ENCODE peak calls at places on chromosomes 1 and 21, in four cellular contexts. One of them, this sample, is unnamed.

GRCh38 chr1:23215751-23216449 is 1.4 kb downstream of the HTR1D start:
- DNase-seq in neuronal stem cell: no peak
- DNase-seq in IMR-90: no peak
- DNase-seq in H9: peak
- DNase-seq in this sample: no peak

GRCh38 chr1:1540817-1541628 is 599 bp upstream of the TMEM240 start:
- DNase-seq in neuronal stem cell: peak
- DNase-seq in IMR-90: no peak
- DNase-seq in H9: no peak
- DNase-seq in this sample: no peak

GRCh38 chr1:221093903-221094865 is 214.9 kb downstream of the HLX start:
- DNase-seq in neuronal stem cell: no peak
- DNase-seq in H9: no peak
- DNase-seq in IMR-90: no peak
- DNase-seq in this sample: peak

GRCh38 chr1:167533851-167534300 is 15.5 kb upstream of the CD247 start:
- DNase-seq in neuronal stem cell: peak
- DNase-seq in H9: peak
- DNase-seq in IMR-90: peak
- DNase-seq in this sample: peak

GRCh38 chr1:197924516-197925123 is 7.4 kb downstream of the LHX9 start:
- DNase-seq in IMR-90: peak
- DNase-seq in H9: no peak
- DNase-seq in neuronal stem cell: peak
- DNase-seq in this sample: peak

GRCh38 chr1:212247179-212247721 is 38.0 kb upstream of the PPP2R5A start:
- DNase-seq in H9: no peak
- DNase-seq in IMR-90: peak
- DNase-seq in neuronal stem cell: no peak
- DNase-seq in this sample: peak

GRCh38 chr1:151510020-151510405 is 1.2 kb upstream of the CGN start:
- DNase-seq in neuronal stem cell: no peak
- DNase-seq in H9: peak
- DNase-seq in IMR-90: no peak
- DNase-seq in this sample: no peak

GRCh38 chr1:204828352-204828850 is 42.3 kb upstream of the NFASC start:
- DNase-seq in neuronal stem cell: peak
- DNase-seq in H9: peak
- DNase-seq in IMR-90: no peak
- DNase-seq in this sample: peak

GRCh38 chr1:228090613-228091081 is 8.1 kb downstream of the ARF1 start:
- DNase-seq in H9: no peak
- DNase-seq in IMR-90: peak
- DNase-seq in neuronal stem cell: no peak
- DNase-seq in this sample: peak

GRCh38 chr1:94773931-94774422 is 46.2 kb upstream of the SLC44A3 start:
- DNase-seq in H9: no peak
- DNase-seq in IMR-90: peak
- DNase-seq in neuronal stem cell: no peak
- DNase-seq in this sample: peak

GRCh38 chr1:195766709-195767108 is 841.5 kb downstream of the KCNT2 start:
- DNase-seq in H9: no peak
- DNase-seq in neuronal stem cell: no peak
- DNase-seq in IMR-90: peak
- DNase-seq in this sample: peak

GRCh38 chr21:46455575-46456385 is 2.9 kb upstream of the DIP2A start:
- DNase-seq in H9: no peak
- DNase-seq in IMR-90: peak
- DNase-seq in neuronal stem cell: no peak
- DNase-seq in this sample: peak

GRCh38 chr1:233289676-233290075 is 5.8 kb downstream of the PCNX2 start:
- DNase-seq in H9: peak
- DNase-seq in IMR-90: no peak
- DNase-seq in neuronal stem cell: no peak
- DNase-seq in this sample: no peak

GRCh38 chr1:161299347-161299746 is 10.4 kb downstream of the MPZ start:
- DNase-seq in IMR-90: no peak
- DNase-seq in H9: no peak
- DNase-seq in neuronal stem cell: no peak
- DNase-seq in this sample: no peak

GRCh38 chr1:230272557-230272956 is 153.6 kb downstream of the PGBD5 start:
- DNase-seq in H9: no peak
- DNase-seq in neuronal stem cell: no peak
- DNase-seq in IMR-90: no peak
- DNase-seq in this sample: no peak

GRCh38 chr1:186519981-186520380 is 59.1 kb upstream of the PDC start:
- DNase-seq in H9: no peak
- DNase-seq in IMR-90: peak
- DNase-seq in neuronal stem cell: no peak
- DNase-seq in this sample: peak

GRCh38 chr21:44714905-44715304 is 3.5 kb upstream of the TSPEAR start:
- DNase-seq in IMR-90: no peak
- DNase-seq in neuronal stem cell: no peak
- DNase-seq in H9: no peak
- DNase-seq in this sample: no peak

GRCh38 chr1:151134396-151134795 is 12.0 kb downstream of the SEMA6C start:
- DNase-seq in IMR-90: no peak
- DNase-seq in neuronal stem cell: no peak
- DNase-seq in H9: no peak
- DNase-seq in this sample: no peak

GRCh38 chr1:231550448-231550781 is 21.9 kb downstream of the TSNAX start:
- DNase-seq in IMR-90: no peak
- DNase-seq in neuronal stem cell: no peak
- DNase-seq in H9: peak
- DNase-seq in this sample: peak

GRCh38 chr1:168362991-168363390 is 82.3 kb downstream of the TBX19 start:
- DNase-seq in neuronal stem cell: no peak
- DNase-seq in H9: no peak
- DNase-seq in IMR-90: no peak
- DNase-seq in this sample: no peak

DNA sequence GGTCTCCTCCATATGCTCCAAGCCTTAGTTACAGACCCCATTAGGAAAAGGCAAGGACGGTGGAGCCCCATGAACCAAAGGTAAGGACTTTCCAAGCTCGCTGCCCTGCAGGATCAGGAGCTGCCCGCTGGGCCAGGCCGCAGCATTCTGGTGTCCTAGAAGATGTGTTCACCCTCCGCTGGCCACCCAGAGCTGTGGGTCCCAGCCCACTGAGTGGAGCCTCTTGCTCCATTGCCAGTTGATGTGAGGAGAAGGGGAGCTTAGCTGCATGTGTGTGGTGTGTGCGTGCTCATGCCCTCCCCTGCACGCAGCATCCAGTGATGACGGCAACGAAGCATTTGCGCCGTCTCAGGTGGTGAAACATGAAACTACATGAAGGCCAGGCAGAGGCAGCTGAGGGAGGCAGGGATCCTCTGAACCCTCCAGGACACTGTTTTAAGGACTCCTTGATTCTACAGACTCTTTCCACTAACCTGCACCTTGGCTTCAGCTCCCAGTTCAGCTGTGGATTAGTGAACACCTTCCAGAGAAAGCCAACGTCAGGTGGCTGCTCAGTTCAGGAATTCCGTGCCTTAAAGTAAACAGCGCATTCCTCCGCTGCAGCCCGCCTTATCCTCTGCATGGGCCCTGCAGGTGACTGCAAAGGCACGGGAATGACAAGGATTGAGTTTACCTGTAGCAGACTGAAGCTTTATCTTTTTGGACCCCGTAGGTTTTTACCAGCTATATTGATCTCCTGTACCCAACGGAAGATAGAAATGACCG is 48.7 kb downstream of the SMYD2 start:
- DNase-seq in IMR-90: no peak
- DNase-seq in H9: no peak
- DNase-seq in neuronal stem cell: no peak
- DNase-seq in this sample: no peak
- H3K14ac ChIP-seq in IMR-90: no peak
- H3K14ac ChIP-seq in H9: no peak
- H3K14ac ChIP-seq in neuronal stem cell: peak
- H3K14ac ChIP-seq in this sample: no peak

GRCh38 chr1:27577504-27578188 is 26.3 kb downstream of the AHDC1 start:
- DNase-seq in neuronal stem cell: no peak
- DNase-seq in IMR-90: no peak
- DNase-seq in H9: no peak
- DNase-seq in this sample: peak
- H3K4ac ChIP-seq in neuronal stem cell: no peak
- H3K4ac ChIP-seq in IMR-90: peak
- H3K4ac ChIP-seq in H9: no peak
- H3K4ac ChIP-seq in this sample: no peak

GRCh38 chr1:8381618-8382017 is 63.7 kb downstream of the SLC45A1 start:
- DNase-seq in H9: no peak
- DNase-seq in neuronal stem cell: no peak
- DNase-seq in IMR-90: no peak
- DNase-seq in this sample: no peak

GRCh38 chr1:8378202-8378601 is 60.3 kb downstream of the SLC45A1 start:
- DNase-seq in H9: no peak
- DNase-seq in neuronal stem cell: no peak
- DNase-seq in IMR-90: peak
- DNase-seq in this sample: peak

GRCh38 chr1:8379513-8380186 is 61.7 kb downstream of the SLC45A1 start:
- DNase-seq in neuronal stem cell: no peak
- DNase-seq in IMR-90: no peak
- DNase-seq in H9: no peak
- DNase-seq in this sample: no peak

GRCh38 chr1:8377382-8377928 is 59.5 kb downstream of the SLC45A1 start:
- DNase-seq in neuronal stem cell: no peak
- DNase-seq in IMR-90: no peak
- DNase-seq in H9: no peak
- DNase-seq in this sample: no peak

DNA sequence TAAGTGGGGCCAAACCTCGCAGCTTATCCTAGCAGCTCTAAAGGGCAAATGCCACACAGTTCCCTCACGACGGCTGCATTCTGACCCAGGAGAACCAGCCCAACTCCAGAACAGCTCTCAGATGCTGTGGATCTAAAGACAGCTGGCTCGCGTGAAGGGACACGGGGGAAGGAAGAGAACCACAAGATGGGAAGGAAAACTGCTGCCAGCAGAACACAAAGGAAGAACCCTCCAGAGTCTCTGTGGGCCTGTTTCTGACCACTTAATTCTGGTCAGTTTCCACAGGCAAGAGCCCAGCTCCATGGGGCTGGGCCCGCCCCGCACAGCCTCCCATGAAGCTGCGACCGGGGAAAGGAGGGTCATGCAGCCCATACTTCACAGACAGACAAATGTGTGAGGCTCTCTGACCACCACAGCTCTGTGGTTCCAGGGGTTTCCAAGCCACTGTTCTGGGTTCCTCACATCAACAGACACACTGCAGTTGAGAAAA is 61.1 kb downstream of the SLC45A1 start:
- DNase-seq in IMR-90: no peak
- DNase-seq in H9: no peak
- DNase-seq in neuronal stem cell: no peak
- DNase-seq in this sample: no peak
- H3K23ac ChIP-seq in IMR-90: peak
- H3K23ac ChIP-seq in H9: no peak
- H3K23ac ChIP-seq in neuronal stem cell: no peak
- H3K23ac ChIP-seq in this sample: no peak

DNA sequence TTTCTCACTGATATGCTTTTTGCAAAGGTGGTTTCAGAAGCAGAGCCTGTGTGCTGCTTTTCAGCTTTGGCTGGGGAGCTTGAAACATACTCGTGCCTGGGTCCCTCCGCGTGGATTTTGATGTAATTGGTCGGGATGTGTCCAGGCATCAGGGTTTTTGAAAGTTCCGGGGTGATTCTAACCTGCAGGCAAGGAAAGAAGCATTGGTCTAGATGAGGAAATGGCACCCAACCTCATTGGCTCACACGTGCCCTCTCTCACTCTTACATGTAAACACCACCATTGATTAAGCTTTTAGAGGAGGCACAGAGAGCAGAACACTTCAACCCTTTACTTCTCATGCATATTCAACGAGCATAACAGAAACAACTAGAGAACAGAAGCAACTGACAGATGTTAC is 112.2 kb downstream of the TLR5 start:
- DNase-seq in H9: no peak
- DNase-seq in neuronal stem cell: no peak
- DNase-seq in IMR-90: no peak
- DNase-seq in this sample: no peak
- H3K14ac ChIP-seq in H9: peak
- H3K14ac ChIP-seq in neuronal stem cell: no peak
- H3K14ac ChIP-seq in IMR-90: no peak
- H3K14ac ChIP-seq in this sample: no peak